ENCODE peak calls at places on chromosomes 4 and X, in eight cellular contexts. T, O, Q, V, E, U, J and S are unnamed samples.

GRCh38 chrX:84729809-84730208 is 227.6 kb upstream of the HDX start:
- DNase-seq in T (peak), O (peak), Q (peak), V (peak), E (no peak), U (no peak), J (no peak), S (no peak)

GRCh38 chr4:42282081-42282901 is 115.0 kb upstream of the SHISA3 start:
- DNase-seq in T (peak), O (peak), Q (peak), V (peak), E (no peak), U (no peak), J (no peak), S (no peak)

GRCh38 chr4:152778656-152779512 is 646 bp downstream of the TIGD4 start:
- DNase-seq in T (peak), O (peak), Q (peak), V (peak), E (peak), U (no peak), J (no peak), S (peak)

GRCh38 chr4:80077639-80078038 is 4.6 kb upstream of the ANTXR2 start:
- DNase-seq in T (no peak), O (peak), Q (no peak), V (no peak), E (no peak), U (no peak), J (no peak), S (no peak)

GRCh38 chrX:68998716-68999115 is 166.5 kb downstream of the PJA1 start:
- DNase-seq in T (no peak), O (peak), Q (no peak), V (no peak), E (no peak), U (no peak), J (peak), S (no peak)

GRCh38 chr4:13919021-13919441 is 291.5 kb upstream of the BOD1L1 start:
- DNase-seq in T (no peak), O (no peak), Q (peak), V (no peak), E (no peak), U (no peak), J (no peak), S (no peak)

GRCh38 chr4:147284218-147284617 is 196.7 kb upstream of the EDNRA start:
- DNase-seq in T (no peak), O (no peak), Q (peak), V (no peak), E (no peak), U (no peak), J (no peak), S (no peak)

GRCh38 chr4:107380836-107381438 is 339.1 kb downstream of the PAPSS1 start:
- DNase-seq in T (no peak), O (no peak), Q (peak), V (no peak), E (no peak), U (no peak), J (no peak), S (no peak)

GRCh38 chr4:169993531-169993930 is 32.7 kb downstream of the MFAP3L start:
- DNase-seq in T (no peak), O (no peak), Q (no peak), V (no peak), E (no peak), U (no peak), J (no peak), S (no peak)

DNA sequence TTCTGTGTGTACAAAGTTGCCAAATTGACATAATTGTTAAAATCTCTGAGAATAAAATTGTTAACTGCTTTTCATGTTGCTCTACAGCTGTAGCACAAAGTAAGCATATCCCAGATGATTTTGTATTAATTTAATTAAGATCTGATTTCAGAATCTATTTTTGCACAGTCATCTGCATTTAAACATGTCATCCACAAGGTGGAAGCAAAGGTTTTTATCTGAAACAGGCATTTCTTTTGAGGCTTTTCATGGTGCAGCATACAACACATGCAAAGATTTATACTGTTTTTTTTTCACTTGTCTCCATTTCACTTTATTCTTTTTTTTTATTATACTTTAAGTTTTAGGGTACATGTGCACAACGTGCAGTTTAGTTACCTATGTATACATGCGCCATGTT is 51.2 kb downstream of the GC start:
- DNase-seq in T (no peak), O (peak), Q (peak), V (peak), E (no peak), U (no peak), J (no peak), S (no peak)
- TF ChIP-seq CTCF in T (peak), O (peak), Q (peak), V (no peak), E (no peak), U (peak), J (peak), S (no peak)

DNA sequence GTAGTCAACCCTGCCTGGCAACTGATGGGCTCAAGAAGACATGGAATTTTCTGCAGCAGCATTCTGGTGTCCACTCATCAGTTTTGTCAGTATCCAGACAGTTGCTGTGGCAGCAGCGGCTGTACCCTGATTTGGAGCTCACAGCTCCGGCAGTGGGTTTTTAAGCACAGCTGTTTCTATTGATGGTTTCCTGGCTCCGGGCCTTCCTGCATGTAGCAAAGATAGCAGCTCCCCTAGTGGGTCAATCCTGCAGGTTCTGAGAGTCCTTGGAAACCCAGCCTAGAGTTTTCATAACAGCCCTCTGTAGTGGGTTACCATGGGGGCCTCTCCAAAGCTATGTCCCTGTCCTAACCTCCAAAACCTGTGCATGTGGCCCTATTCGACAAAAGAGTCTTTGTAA is 84.0 kb upstream of the ATP6AP2 start:
- DNase-seq in T (no peak), O (no peak), Q (no peak), V (no peak), E (no peak), U (no peak), J (no peak), S (no peak)
- TF ChIP-seq CTCF in T (peak), O (no peak), Q (peak), V (no peak), E (no peak), U (no peak), J (peak), S (no peak)

GRCh38 chr4:73596001-73596400 is 24.2 kb downstream of the RASSF6 start:
- DNase-seq in T (no peak), O (no peak), Q (no peak), V (no peak), E (no peak), U (no peak), J (no peak), S (no peak)

GRCh38 chr4:73589261-73589847 is 30.9 kb downstream of the RASSF6 start:
- DNase-seq in T (no peak), O (peak), Q (peak), V (no peak), E (no peak), U (no peak), J (no peak), S (no peak)

GRCh38 chr4:73589887-73590801 is 30.1 kb downstream of the RASSF6 start:
- DNase-seq in T (no peak), O (peak), Q (peak), V (no peak), E (no peak), U (no peak), J (no peak), S (no peak)

GRCh38 chr4:73597594-73597993 is 22.6 kb downstream of the RASSF6 start:
- DNase-seq in T (no peak), O (no peak), Q (no peak), V (no peak), E (no peak), U (no peak), J (no peak), S (no peak)

GRCh38 chr4:73593631-73594241 is 26.5 kb downstream of the RASSF6 start:
- DNase-seq in T (peak), O (no peak), Q (peak), V (peak), E (no peak), U (no peak), J (no peak), S (no peak)
- TF ChIP-seq CTCF in T (peak), O (peak), Q (peak), V (peak), E (no peak), U (peak), J (peak), S (peak)

GRCh38 chr4:56298210-56298609 is 89.1 kb downstream of the AASDH start:
- DNase-seq in T (no peak), O (no peak), Q (no peak), V (no peak), E (no peak), U (no peak), J (no peak), S (no peak)

GRCh38 chr4:56297801-56298200 is 89.5 kb downstream of the AASDH start:
- DNase-seq in T (no peak), O (no peak), Q (no peak), V (no peak), E (no peak), U (no peak), J (no peak), S (no peak)

GRCh38 chr4:56302775-56303174 is 84.5 kb downstream of the AASDH start:
- DNase-seq in T (no peak), O (no peak), Q (no peak), V (no peak), E (no peak), U (no peak), J (no peak), S (no peak)

GRCh38 chr4:56302102-56302501 is 85.2 kb downstream of the AASDH start:
- DNase-seq in T (no peak), O (no peak), Q (no peak), V (no peak), E (no peak), U (no peak), J (no peak), S (no peak)

DNA sequence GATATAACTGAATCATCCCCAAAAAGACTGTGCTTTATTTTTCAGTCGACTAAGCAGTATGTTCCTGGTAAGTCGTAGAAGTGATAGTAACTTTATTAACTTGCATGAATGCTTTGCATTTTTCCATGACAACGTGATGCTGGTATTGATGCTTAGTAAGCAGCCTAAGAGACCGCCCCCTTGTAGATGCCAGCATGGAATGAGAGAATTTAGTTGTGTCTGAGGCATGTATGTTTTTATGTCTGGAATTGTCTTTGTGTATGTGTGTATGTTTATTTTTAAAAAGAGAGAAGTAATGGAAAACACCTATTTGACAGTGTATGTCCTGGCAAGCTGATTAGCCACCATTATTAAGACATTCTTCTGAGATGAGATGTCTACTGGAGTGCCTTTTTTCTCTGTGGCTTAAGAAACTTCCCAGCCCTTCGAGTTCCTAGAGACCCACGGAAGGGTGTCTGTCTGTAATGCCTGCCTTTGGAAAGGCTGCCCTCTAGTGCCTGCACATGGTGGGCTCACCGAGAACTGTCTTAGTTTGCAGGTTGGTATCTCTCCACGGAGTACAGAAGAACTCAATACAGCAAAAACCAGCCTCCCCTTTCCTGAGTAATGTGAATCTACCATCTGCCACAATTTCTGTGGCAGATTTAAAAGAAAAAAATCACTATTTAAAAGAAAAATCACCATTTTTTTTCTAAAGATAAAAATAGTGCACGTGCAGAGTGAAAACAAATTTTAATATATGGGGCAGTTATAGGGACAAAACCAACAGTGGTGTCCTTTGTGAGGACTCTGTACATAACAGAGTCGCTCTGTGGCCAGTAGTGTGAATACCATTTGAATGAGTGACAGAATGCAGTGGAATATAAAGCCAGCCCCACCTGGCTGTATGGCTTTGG is 85.9 kb downstream of the AASDH start:
- DNase-seq in T (peak), O (peak), Q (peak), V (peak), E (peak), U (peak), J (no peak), S (peak)
- TF ChIP-seq CTCF in T (peak), O (peak), Q (peak), V (peak), E (peak), U (peak), J (peak), S (peak)

GRCh38 chr4:7067523-7068278 is at the start of gene GRPEL1:
- DNase-seq in T (peak), O (peak), Q (peak), V (peak), E (peak), U (peak), J (peak), S (peak)
- TF ChIP-seq CTCF in T (no peak), O (no peak), Q (no peak), V (no peak), E (no peak), U (peak), J (no peak), S (no peak)